ENCODE peak calls at places on chromosomes 13 and 19, in five cellular contexts. C, B, G, U and D are unnamed samples.

GRCh38 chr13:51912091-51912490 is 50.3 kb downstream of the CCDC70 start:
- DNase-seq in U (peak), B (no peak), G (no peak), C (peak), D (no peak)

GRCh38 chr13:83890358-83890757 is 8.1 kb upstream of the SLITRK1 start:
- DNase-seq in U (no peak), G (no peak), B (no peak), C (peak), D (no peak)

GRCh38 chr13:33105387-33106005 is 89.3 kb downstream of the KL start:
- DNase-seq in U (peak), G (no peak), B (no peak), C (no peak), D (no peak)

GRCh38 chr13:98370261-98370660 is 193.2 kb upstream of the RNF113B start:
- DNase-seq in U (no peak), C (no peak), B (no peak), G (no peak), D (no peak)

GRCh38 chr13:80586356-80586755 is 245.4 kb upstream of the SPRY2 start:
- DNase-seq in U (no peak), B (no peak), C (no peak), G (no peak), D (peak)

GRCh38 chr19:21321134-21321533 is 8.1 kb downstream of the ZNF708 start:
- DNase-seq in U (no peak), G (no peak), C (no peak), B (no peak), D (no peak)

GRCh38 chr19:2426661-2427322 is 594 bp downstream of the TIMM13 start:
- DNase-seq in G (peak), C (peak), B (no peak), U (peak), D (peak)

GRCh38 chr19:289651-290538 is 1.3 kb downstream of the PLPP2 start:
- DNase-seq in C (peak), G (no peak), U (peak), B (peak), D (peak)

GRCh38 chr19:31316201-31316951 is 32.9 kb downstream of the TSHZ3 start:
- DNase-seq in U (peak), B (no peak), G (peak), C (no peak), D (peak)

GRCh38 chr13:21076265-21076653 is 14.9 kb upstream of the LATS2 start:
- DNase-seq in C (peak), B (no peak), G (no peak), U (no peak), D (no peak)

GRCh38 chr19:30696514-30696913 is 324.3 kb downstream of the ZNF536 start:
- DNase-seq in B (peak), C (peak), G (no peak), U (peak), D (no peak)

GRCh38 chr19:676343-677105 is at the start of gene FSTL3:
- DNase-seq in B (no peak), G (no peak), U (peak), C (no peak), D (peak)

GRCh38 chr13:113536461-113537110 is 46.1 kb upstream of the DCUN1D2 start:
- DNase-seq in C (no peak), G (no peak), B (no peak), U (no peak), D (no peak)

GRCh38 chr19:39409207-39409885 is 2.7 kb downstream of the ZFP36 start:
- DNase-seq in C (peak), U (peak), B (peak), G (no peak), D (peak)

DNA sequence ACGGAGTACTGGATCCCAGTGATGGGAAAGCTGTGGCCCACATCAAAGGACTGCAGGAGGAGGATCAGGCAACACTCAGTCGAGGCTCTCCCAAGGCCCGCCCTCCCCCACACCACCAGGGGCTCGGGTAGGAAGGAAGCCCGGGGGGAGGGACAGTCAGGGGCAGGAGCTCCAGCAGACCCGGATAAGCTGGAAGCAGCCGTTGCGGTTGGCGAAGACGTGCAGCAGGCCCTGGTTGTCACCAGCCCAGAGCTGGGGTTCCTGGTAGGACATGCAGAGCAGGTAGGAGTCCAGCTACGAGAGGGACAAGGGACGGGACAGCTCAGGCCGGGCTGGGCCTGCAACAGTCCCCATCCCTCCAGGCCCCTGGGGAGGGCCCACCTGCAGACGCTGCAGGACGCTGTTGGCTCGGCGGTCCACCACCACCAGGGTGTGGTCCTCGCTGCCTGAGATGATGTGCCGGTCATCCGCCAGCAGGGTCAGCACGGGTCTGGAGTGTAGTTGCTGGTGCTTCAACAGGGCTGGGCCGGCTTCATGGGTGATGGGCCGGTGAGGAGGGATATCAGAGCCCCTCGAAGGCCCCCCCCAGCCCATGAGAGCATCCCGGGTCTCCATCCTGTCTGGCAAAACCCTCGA is 1.9 kb downstream of the GNG14 start:
- DNase-seq in G (no peak), B (no peak), C (no peak), U (no peak), D (no peak)
- H2BK12ac ChIP-seq in G (no peak), B (no peak), C (no peak), U (no peak), D (no peak)

GRCh38 chr13:79402074-79402635 is 3.9 kb downstream of the RBM26 start:
- DNase-seq in U (no peak), G (no peak), B (no peak), C (no peak), D (peak)
- H2BK5ac ChIP-seq in U (no peak), G (no peak), B (no peak), C (no peak), D (no peak)

DNA sequence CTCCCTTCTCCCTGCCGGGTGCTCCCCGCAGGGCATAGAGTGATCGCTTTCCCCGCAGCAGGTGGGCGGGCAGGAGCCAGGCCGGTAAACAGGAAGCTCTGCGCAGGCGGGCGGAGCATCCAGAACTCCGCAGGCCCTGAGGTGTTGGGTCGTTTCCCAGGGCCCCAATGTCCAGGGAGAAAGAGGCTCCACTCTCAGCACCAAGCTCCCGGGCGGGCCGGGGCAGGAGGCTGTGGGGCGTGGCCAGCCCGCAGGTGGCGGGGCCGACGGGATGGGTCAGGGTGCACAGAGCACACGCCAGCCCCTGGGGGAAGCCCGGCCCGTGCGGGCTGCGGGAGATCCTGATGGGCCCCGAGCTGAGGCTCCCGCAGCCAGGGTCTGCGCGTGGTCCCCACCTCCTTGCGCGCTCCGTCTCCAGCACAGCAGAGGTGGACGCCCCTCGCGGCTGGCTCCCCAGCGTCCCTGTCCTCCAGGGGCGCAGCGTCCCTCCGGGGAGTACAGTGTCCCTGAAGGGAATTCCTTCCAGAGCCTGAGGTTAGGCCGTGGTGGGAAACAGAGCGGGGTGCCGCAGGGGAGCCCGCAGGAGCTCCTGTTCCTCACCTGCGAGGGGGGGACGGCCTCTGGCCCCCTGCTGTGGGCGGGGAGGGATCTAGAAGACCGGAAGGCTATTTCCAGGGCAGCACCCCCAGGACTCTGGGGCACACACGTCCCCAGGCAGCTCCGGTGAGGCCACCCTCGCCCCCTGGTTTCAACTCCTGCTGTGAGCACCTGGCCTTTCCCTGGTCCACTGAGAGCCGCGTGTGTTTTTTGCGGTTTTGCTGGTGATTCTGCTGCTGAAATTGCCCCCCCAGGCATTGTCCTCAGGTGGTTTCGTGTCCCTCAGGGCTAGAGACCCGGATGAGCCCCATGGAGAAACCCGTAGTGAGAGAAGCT is 12.2 kb downstream of the PIP5K1C start:
- DNase-seq in U (peak), C (peak), B (no peak), G (no peak), D (no peak)
- H3K27ac ChIP-seq in U (peak), C (no peak), B (peak), G (no peak), D (peak)

GRCh38 chr19:56837004-56837403 is 3.5 kb downstream of the PEG3 start:
- DNase-seq in G (no peak), C (no peak), U (peak), B (no peak), D (no peak)
- H2BK12ac ChIP-seq in G (no peak), C (no peak), U (no peak), B (no peak), D (no peak)

GRCh38 chr13:73939071-73939380 is 195.2 kb downstream of the KLF12 start:
- DNase-seq in U (peak), G (no peak), C (no peak), B (no peak), D (peak)

GRCh38 chr13:73940098-73940497 is 194.1 kb downstream of the KLF12 start:
- DNase-seq in C (no peak), B (no peak), G (no peak), U (no peak), D (no peak)

GRCh38 chr13:73938375-73939070 is 195.7 kb downstream of the KLF12 start:
- DNase-seq in C (no peak), U (peak), G (peak), B (no peak), D (peak)

GRCh38 chr13:73941752-73942151 is 192.5 kb downstream of the KLF12 start:
- DNase-seq in G (no peak), U (no peak), C (no peak), B (no peak), D (no peak)

GRCh38 chr13:73939603-73940002 is 194.6 kb downstream of the KLF12 start:
- DNase-seq in G (no peak), U (no peak), C (no peak), B (no peak), D (no peak)
- H2BK5ac ChIP-seq in G (no peak), U (no peak), C (no peak), B (no peak), D (no peak)

DNA sequence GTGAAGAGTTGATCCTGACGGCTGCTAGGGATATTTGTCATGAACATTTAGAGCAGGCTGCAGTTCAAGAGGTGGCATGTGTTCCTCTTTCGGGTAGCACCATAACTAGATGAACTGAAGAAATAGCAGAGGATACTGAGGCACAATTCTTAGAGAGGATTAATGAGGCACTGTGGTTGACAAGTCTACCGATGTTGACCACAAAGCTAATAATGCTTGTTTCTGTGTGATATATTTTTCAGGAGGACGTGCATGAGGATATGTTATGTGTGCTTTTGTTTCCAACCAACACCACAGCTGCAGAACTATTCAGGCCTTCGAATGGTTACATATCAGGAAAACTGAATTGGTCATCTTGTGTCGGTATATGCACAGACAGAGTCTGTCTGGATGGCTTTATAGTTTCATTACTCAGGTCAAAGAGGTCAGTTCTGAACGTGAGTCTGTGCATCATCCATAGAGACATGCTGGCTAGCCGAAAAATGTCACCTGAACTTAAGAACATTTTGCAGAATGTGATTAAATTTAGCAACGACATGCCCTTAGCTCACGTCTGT is 210.1 kb upstream of the IRS2 start:
- DNase-seq in B (no peak), U (no peak), G (no peak), C (no peak), D (no peak)
- H3K27ac ChIP-seq in B (no peak), U (peak), G (no peak), C (no peak), D (no peak)

GRCh38 chr19:18190278-18190677 is 2.7 kb upstream of the MPV17L2 start:
- DNase-seq in C (no peak), U (peak), B (no peak), G (no peak), D (no peak)
- H2BK12ac ChIP-seq in C (no peak), U (no peak), B (no peak), G (no peak), D (no peak)

GRCh38 chr19:8659905-8660304 is 29.5 kb downstream of the NFILZ start:
- DNase-seq in C (no peak), B (no peak), U (no peak), G (no peak), D (no peak)

GRCh38 chr19:8662263-8662662 is 31.8 kb downstream of the NFILZ start:
- DNase-seq in U (no peak), G (no peak), C (no peak), B (no peak), D (no peak)

GRCh38 chr19:8654591-8655339 is 24.3 kb downstream of the NFILZ start:
- DNase-seq in G (peak), B (peak), U (peak), C (peak), D (peak)

GRCh38 chr19:8655340-8655709 is 24.9 kb downstream of the NFILZ start:
- DNase-seq in B (no peak), C (no peak), G (no peak), U (no peak), D (no peak)

GRCh38 chr19:8657869-8658268 is 27.4 kb downstream of the NFILZ start:
- DNase-seq in B (no peak), G (no peak), U (peak), C (no peak), D (no peak)
- H2BK5ac ChIP-seq in B (no peak), G (no peak), U (no peak), C (no peak), D (no peak)